ENCODE peak calls at places on chromosomes 16 and 17, in six cellular contexts. One of them, this sample, is unnamed.

GRCh38 chr17:36482611-36483504 is 3.6 kb upstream of the ZNHIT3 start:
- DNase-seq in transverse colon: peak; percentile 87
- DNase-seq in H1: peak; percentile 97
- DNase-seq in K562: peak; percentile 90
- DNase-seq in mesenchymal stem cell: peak; percentile 77
- DNase-seq in neuronal stem cell: peak; percentile 85
- DNase-seq in this sample: peak; percentile 88

GRCh38 chr16:16092925-16093624 is 130.2 kb downstream of the ABCC6 start:
- DNase-seq in K562: no peak
- DNase-seq in transverse colon: no peak
- DNase-seq in mesenchymal stem cell: no peak
- DNase-seq in H1: no peak
- DNase-seq in neuronal stem cell: no peak
- DNase-seq in this sample: peak; percentile 68

GRCh38 chr17:81366648-81367047 is 28.6 kb upstream of the BAHCC1 start:
- DNase-seq in transverse colon: no peak
- DNase-seq in K562: no peak
- DNase-seq in neuronal stem cell: no peak
- DNase-seq in mesenchymal stem cell: no peak
- DNase-seq in H1: no peak
- DNase-seq in this sample: no peak

GRCh38 chr17:32840241-32840640 is 36.7 kb downstream of the MYO1D start:
- DNase-seq in K562: no peak
- DNase-seq in transverse colon: no peak
- DNase-seq in mesenchymal stem cell: no peak
- DNase-seq in H1: no peak
- DNase-seq in neuronal stem cell: no peak
- DNase-seq in this sample: no peak

GRCh38 chr16:79601978-79602609 is 1.6 kb upstream of the MAF start:
- DNase-seq in K562: peak; percentile 64
- DNase-seq in H1: peak; percentile 89
- DNase-seq in neuronal stem cell: peak; percentile 91
- DNase-seq in mesenchymal stem cell: peak; percentile 88
- DNase-seq in transverse colon: peak; percentile 87
- DNase-seq in this sample: peak; percentile 88

GRCh38 chr16:70717817-70718216 is 32.0 kb upstream of the MTSS2 start:
- DNase-seq in mesenchymal stem cell: no peak
- DNase-seq in neuronal stem cell: no peak
- DNase-seq in K562: no peak
- DNase-seq in H1: no peak
- DNase-seq in transverse colon: no peak
- DNase-seq in this sample: no peak

GRCh38 chr16:25916091-25916490 is 224.3 kb downstream of the HS3ST4 start:
- DNase-seq in transverse colon: no peak
- DNase-seq in neuronal stem cell: no peak
- DNase-seq in mesenchymal stem cell: peak; percentile 13
- DNase-seq in K562: no peak
- DNase-seq in H1: no peak
- DNase-seq in this sample: no peak

GRCh38 chr17:42279776-42280630 is 3.8 kb upstream of the STAT5B start:
- DNase-seq in neuronal stem cell: no peak
- DNase-seq in mesenchymal stem cell: no peak
- DNase-seq in transverse colon: no peak
- DNase-seq in K562: no peak
- DNase-seq in H1: no peak
- DNase-seq in this sample: no peak

GRCh38 chr16:50183316-50183715 is 30.2 kb downstream of the TENT4B start:
- DNase-seq in transverse colon: no peak
- DNase-seq in H1: no peak
- DNase-seq in mesenchymal stem cell: peak; percentile 36
- DNase-seq in neuronal stem cell: no peak
- DNase-seq in K562: no peak
- DNase-seq in this sample: peak; percentile 86

GRCh38 chr17:28041844-28042656 is 427 bp upstream of the NLK start:
- DNase-seq in H1: peak; percentile 53
- DNase-seq in K562: no peak
- DNase-seq in transverse colon: no peak
- DNase-seq in mesenchymal stem cell: no peak
- DNase-seq in neuronal stem cell: no peak
- DNase-seq in this sample: no peak

GRCh38 chr17:36939059-36939943 is 2.0 kb downstream of the LHX1 start:
- DNase-seq in transverse colon: no peak
- DNase-seq in neuronal stem cell: no peak
- DNase-seq in K562: no peak
- DNase-seq in H1: no peak
- DNase-seq in mesenchymal stem cell: no peak
- DNase-seq in this sample: no peak

GRCh38 chr16:8716592-8716991 is 42.2 kb downstream of the ABAT start:
- DNase-seq in neuronal stem cell: no peak
- DNase-seq in H1: no peak
- DNase-seq in transverse colon: no peak
- DNase-seq in mesenchymal stem cell: no peak
- DNase-seq in K562: no peak
- DNase-seq in this sample: no peak

GRCh38 chr17:5413682-5414081 is 5.8 kb downstream of the NUP88 start:
- DNase-seq in H1: no peak
- DNase-seq in transverse colon: no peak
- DNase-seq in neuronal stem cell: no peak
- DNase-seq in K562: no peak
- DNase-seq in mesenchymal stem cell: peak; percentile 92
- DNase-seq in this sample: no peak

GRCh38 chr16:57297856-57298255 is 13.4 kb upstream of the PLLP start:
- DNase-seq in mesenchymal stem cell: no peak
- DNase-seq in H1: no peak
- DNase-seq in K562: no peak
- DNase-seq in neuronal stem cell: no peak
- DNase-seq in transverse colon: no peak
- DNase-seq in this sample: no peak

GRCh38 chr17:55299162-55299838 is 34.5 kb downstream of the HLF start:
- DNase-seq in neuronal stem cell: no peak
- DNase-seq in transverse colon: no peak
- DNase-seq in K562: no peak
- DNase-seq in mesenchymal stem cell: no peak
- DNase-seq in H1: no peak
- DNase-seq in this sample: no peak

GRCh38 chr16:82016268-82016667 is 5.0 kb upstream of the SDR42E1 start:
- DNase-seq in mesenchymal stem cell: peak; percentile 24
- DNase-seq in neuronal stem cell: no peak
- DNase-seq in K562: peak; percentile 42
- DNase-seq in H1: no peak
- DNase-seq in transverse colon: no peak
- DNase-seq in this sample: peak; percentile 66

GRCh38 chr17:27573971-27574525 is 56.9 kb upstream of the LGALS9 start:
- DNase-seq in mesenchymal stem cell: peak; percentile 64
- DNase-seq in K562: peak; percentile 75
- DNase-seq in transverse colon: no peak
- DNase-seq in neuronal stem cell: no peak
- DNase-seq in H1: no peak
- DNase-seq in this sample: peak; percentile 28

GRCh38 chr16:2610781-2611498 is 71.4 kb upstream of the KCTD5 start:
- DNase-seq in mesenchymal stem cell: no peak
- DNase-seq in H1: no peak
- DNase-seq in transverse colon: no peak
- DNase-seq in neuronal stem cell: no peak
- DNase-seq in K562: no peak
- DNase-seq in this sample: no peak

GRCh38 chr17:71071837-71072236 is 902.5 kb downstream of the KCNJ2 start:
- DNase-seq in K562: no peak
- DNase-seq in H1: no peak
- DNase-seq in transverse colon: no peak
- DNase-seq in neuronal stem cell: no peak
- DNase-seq in mesenchymal stem cell: peak; percentile 99
- DNase-seq in this sample: no peak

GRCh38 chr17:74750327-74751069 is 2.1 kb downstream of the NHERF1 start:
- DNase-seq in neuronal stem cell: no peak
- DNase-seq in H1: no peak
- DNase-seq in mesenchymal stem cell: no peak
- DNase-seq in K562: no peak
- DNase-seq in transverse colon: peak; percentile 66
- DNase-seq in this sample: no peak
- H3K27ac ChIP-seq in neuronal stem cell: no peak overlapping the region
- H3K27ac ChIP-seq in H1: no peak overlapping the region
- H3K27ac ChIP-seq in mesenchymal stem cell: peak overlapping the region; percentile 54
- H3K27ac ChIP-seq in K562: no peak overlapping the region
- H3K27ac ChIP-seq in transverse colon: peak overlapping the region; percentile 91
- H3K27ac ChIP-seq in this sample: no peak overlapping the region

GRCh38 chr17:76723812-76724211 is 2.6 kb downstream of the JMJD6 start:
- DNase-seq in mesenchymal stem cell: no peak
- DNase-seq in H1: no peak
- DNase-seq in neuronal stem cell: no peak
- DNase-seq in K562: no peak
- DNase-seq in transverse colon: no peak
- DNase-seq in this sample: no peak
- H3K36me3 ChIP-seq in mesenchymal stem cell: peaks cover 61% of the 10 kb centered on the region
- H3K36me3 ChIP-seq in H1: peaks cover 41% of the 10 kb centered on the region
- H3K36me3 ChIP-seq in neuronal stem cell: peaks cover 28% of the 10 kb centered on the region
- H3K36me3 ChIP-seq in K562: peaks cover 61% of the 10 kb centered on the region
- H3K36me3 ChIP-seq in transverse colon: peaks cover 45% of the 10 kb centered on the region
- H3K36me3 ChIP-seq in this sample: peaks cover 48% of the 10 kb centered on the region

GRCh38 chr16:24088011-24088410 is 168.1 kb upstream of the CACNG3 start:
- DNase-seq in mesenchymal stem cell: no peak
- DNase-seq in transverse colon: no peak
- DNase-seq in neuronal stem cell: no peak
- DNase-seq in H1: no peak
- DNase-seq in K562: no peak
- DNase-seq in this sample: no peak
- H3K27ac ChIP-seq in mesenchymal stem cell: no peak overlapping the region
- H3K27ac ChIP-seq in transverse colon: no peak overlapping the region
- H3K27ac ChIP-seq in neuronal stem cell: no peak overlapping the region
- H3K27ac ChIP-seq in H1: no peak overlapping the region
- H3K27ac ChIP-seq in K562: no peak overlapping the region
- H3K27ac ChIP-seq in this sample: no peak overlapping the region

DNA sequence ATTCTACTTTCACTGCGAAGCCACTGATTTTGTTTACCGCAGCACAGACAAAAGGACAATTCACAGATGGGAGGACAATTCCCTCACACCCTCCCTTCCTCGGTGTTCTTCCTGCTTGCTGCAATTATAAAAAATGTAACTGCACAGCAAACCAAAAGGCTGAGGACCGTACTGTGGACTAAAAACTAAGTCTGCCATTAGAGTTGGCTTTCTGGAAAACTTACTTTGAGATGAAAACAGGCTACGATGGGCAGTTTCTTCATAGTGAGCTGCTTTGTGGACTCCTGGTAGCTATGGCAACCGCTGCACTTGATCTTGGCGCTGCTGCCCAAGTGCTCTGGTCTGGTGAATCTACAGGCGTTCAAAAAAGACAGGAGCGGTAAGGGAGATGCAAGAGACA is 35.2 kb downstream of the USP22 start:
- DNase-seq in mesenchymal stem cell: no peak
- DNase-seq in transverse colon: no peak
- DNase-seq in H1: no peak
- DNase-seq in neuronal stem cell: no peak
- DNase-seq in K562: no peak
- DNase-seq in this sample: no peak
- H3K36me3 ChIP-seq in mesenchymal stem cell: peaks cover 98% of the 10 kb centered on the region
- H3K36me3 ChIP-seq in transverse colon: peaks cover 94% of the 10 kb centered on the region
- H3K36me3 ChIP-seq in H1: peaks cover 95% of the 10 kb centered on the region
- H3K36me3 ChIP-seq in neuronal stem cell: peaks cover 77% of the 10 kb centered on the region
- H3K36me3 ChIP-seq in K562: peaks cover 98% of the 10 kb centered on the region
- H3K36me3 ChIP-seq in this sample: peaks cover 87% of the 10 kb centered on the region

This sample was measured in cardiac muscle cell.